ENCODE peak calls at places on chromosomes 7 and 10, in six cellular contexts. A is non-pigmented ciliary epithelial cell, X is retina, J is fibroblast of mammary gland, E is GM12892, K is ELR. T is an unnamed sample.

GRCh38 chr10:18216482-18216881 is 76.3 kb downstream of the CACNB2 start:
- DNase-seq in A (no peak), X (no peak), J (peak), E (no peak), K (peak), T (peak)

GRCh38 chr7:27314111-27314510 is 71.5 kb downstream of the EVX1 start:
- DNase-seq in A (no peak), X (no peak), J (no peak), E (no peak), K (no peak), T (no peak)

GRCh38 chr10:13871698-13872280 is 285.0 kb downstream of the PRPF18 start:
- DNase-seq in A (no peak), X (no peak), J (no peak), E (no peak), K (no peak), T (no peak)

GRCh38 chr10:96831867-96832720 is at the start of gene LCOR:
- DNase-seq in A (no peak), X (peak), J (peak), E (peak), K (peak), T (peak)

GRCh38 chr10:75137533-75138438 is 26.3 kb downstream of the SAMD8 start:
- DNase-seq in A (no peak), X (no peak), J (peak), E (no peak), K (peak), T (peak)

GRCh38 chr10:775245-776075 is 86.0 kb upstream of the DIP2C start:
- DNase-seq in A (no peak), X (no peak), J (peak), E (no peak), K (peak), T (peak)

GRCh38 chr10:122990278-122990677 is 10.1 kb downstream of the PSTK start:
- DNase-seq in A (no peak), X (no peak), J (peak), E (no peak), K (peak), T (no peak)

GRCh38 chr10:72742797-72743196 is 50.9 kb downstream of the MCU start:
- DNase-seq in A (no peak), X (no peak), J (no peak), E (no peak), K (no peak), T (no peak)

GRCh38 chr7:147145194-147145593 is 1028.6 kb downstream of the CNTNAP2 start:
- DNase-seq in A (no peak), X (no peak), J (no peak), E (no peak), K (no peak), T (no peak)

GRCh38 chr10:99658622-99659030 is 683 bp upstream of the ENTPD7 start:
- DNase-seq in A (no peak), X (no peak), J (peak), E (no peak), K (peak), T (peak)

GRCh38 chr10:42615419-42615818 is 23.0 kb downstream of the ZNF33B start:
- DNase-seq in A (no peak), X (no peak), J (peak), E (no peak), K (no peak), T (no peak)

GRCh38 chr7:157158400-157158799 is 19.7 kb downstream of the UBE3C start:
- DNase-seq in A (no peak), X (peak), J (no peak), E (no peak), K (no peak), T (no peak)

GRCh38 chr10:35399414-35400009 is 63.2 kb downstream of the CCNY start:
- DNase-seq in A (no peak), X (no peak), J (no peak), E (no peak), K (no peak), T (no peak)

GRCh38 chr10:32937824-32938482 is 20.1 kb downstream of the ITGB1 start:
- DNase-seq in A (no peak), X (no peak), J (no peak), E (no peak), K (no peak), T (peak)

GRCh38 chr7:36284470-36284869 is 105.2 kb upstream of the ANLN start:
- DNase-seq in A (no peak), X (no peak), J (no peak), E (no peak), K (no peak), T (no peak)

GRCh38 chr10:49347827-49348226 is 48.1 kb downstream of the DRGX start:
- DNase-seq in A (no peak), X (no peak), J (no peak), E (no peak), K (no peak), T (no peak)

GRCh38 chr10:97921581-97922377 is 72.1 kb downstream of the GOLGA7B start:
- DNase-seq in A (no peak), X (no peak), J (peak), E (no peak), K (peak), T (peak)

GRCh38 chr10:96341219-96342182 is 17.3 kb downstream of the OPALIN start:
- DNase-seq in A (no peak), X (no peak), J (no peak), E (no peak), K (no peak), T (no peak)

GRCh38 chr10:52378124-52378523 is 64.0 kb downstream of the DKK1 start:
- DNase-seq in A (no peak), X (no peak), J (no peak), E (no peak), K (no peak), T (no peak)

GRCh38 chr7:28858206-28858605 is 99.9 kb downstream of the TRIL start:
- DNase-seq in A (no peak), X (no peak), J (peak), E (no peak), K (peak), T (peak)